ENCODE peak calls at places on chromosomes 3 and 15, in six cellular contexts. I is posterior vena cava, S is globus pallidus, M is T-helper 17 cell, A is A673, W is HCT116. R is an unnamed sample.

GRCh38 chr15:68278345-68279217 is 1.0 kb downstream of the FEM1B start:
- DNase-seq in I (peak), S (no peak), M (no peak), A (peak), W (no peak), R (no peak)

GRCh38 chr3:172071780-172072179 is 32.4 kb downstream of the FNDC3B start:
- DNase-seq in I (no peak), S (no peak), M (no peak), A (no peak), W (no peak), R (no peak)

GRCh38 chr3:193780810-193781472 is 187.9 kb downstream of the OPA1 start:
- DNase-seq in I (peak), S (peak), M (no peak), A (peak), W (no peak), R (no peak)

GRCh38 chr3:42515391-42515916 is 13.0 kb downstream of the VIPR1 start:
- DNase-seq in I (no peak), S (peak), M (no peak), A (no peak), W (no peak), R (no peak)

GRCh38 chr3:24374801-24375200 is 119.8 kb downstream of the THRB start:
- DNase-seq in I (no peak), S (no peak), M (no peak), A (no peak), W (no peak), R (no peak)

GRCh38 chr3:116863842-116864626 is 154.5 kb downstream of the TUSC7 start:
- DNase-seq in I (no peak), S (peak), M (no peak), A (peak), W (no peak), R (no peak)

GRCh38 chr3:117045143-117045542 is 335.6 kb downstream of the TUSC7 start:
- DNase-seq in I (no peak), S (no peak), M (no peak), A (no peak), W (no peak), R (no peak)

GRCh38 chr15:85838655-85839054 is 43.9 kb upstream of the KLHL25 start:
- DNase-seq in I (no peak), S (no peak), M (no peak), A (no peak), W (no peak), R (no peak)

GRCh38 chr15:64216161-64216560 is 53.3 kb upstream of the PPIB start:
- DNase-seq in I (no peak), S (no peak), M (no peak), A (no peak), W (no peak), R (no peak)

GRCh38 chr3:128098234-128098633 is 25.4 kb downstream of the RUVBL1 start:
- DNase-seq in I (no peak), S (no peak), M (no peak), A (no peak), W (no peak), R (no peak)

GRCh38 chr3:182182531-182182968 is 470.8 kb downstream of the SOX2 start:
- DNase-seq in I (no peak), S (no peak), M (no peak), A (peak), W (peak), R (no peak)

GRCh38 chr3:149967067-149967685 is 3.5 kb downstream of the PFN2 start:
- DNase-seq in I (no peak), S (peak), M (no peak), A (peak), W (peak), R (no peak)

GRCh38 chr3:27556854-27557253 is 72.7 kb upstream of the SLC4A7 start:
- DNase-seq in I (no peak), S (no peak), M (no peak), A (no peak), W (no peak), R (no peak)

GRCh38 chr3:151544164-151544548 is 83.3 kb upstream of the IGSF10 start:
- DNase-seq in I (no peak), S (no peak), M (no peak), A (peak), W (no peak), R (no peak)

GRCh38 chr3:27878012-27878383 is 155.9 kb upstream of the EOMES start:
- DNase-seq in I (no peak), S (no peak), M (no peak), A (no peak), W (no peak), R (no peak)

GRCh38 chr3:93989241-93989640 is 9.3 kb downstream of the ARL13B start:
- DNase-seq in I (no peak), S (no peak), M (no peak), A (no peak), W (no peak), R (no peak)

GRCh38 chr15:63836579-63836978 is 2.8 kb upstream of the HERC1 start:
- DNase-seq in I (no peak), S (no peak), M (no peak), A (no peak), W (no peak), R (no peak)

GRCh38 chr3:54784021-54784420 is 143.8 kb downstream of the LRTM1 start:
- DNase-seq in I (no peak), S (no peak), M (no peak), A (no peak), W (no peak), R (no peak)

GRCh38 chr3:196274585-196274984 is 12.9 kb downstream of the PCYT1A start:
- DNase-seq in I (no peak), S (no peak), M (peak), A (no peak), W (no peak), R (peak)

GRCh38 chr3:47012342-47013230 is 33.1 kb downstream of the NBEAL2 start:
- DNase-seq in I (no peak), S (no peak), M (no peak), A (no peak), W (no peak), R (no peak)

GRCh38 chr15:46080018-46080417 is 445.2 kb downstream of the SQOR start:
- DNase-seq in I (no peak), S (no peak), M (no peak), A (peak), W (no peak), R (no peak)

GRCh38 chr3:176816937-176817336 is 380.3 kb downstream of the TBL1XR1 start:
- DNase-seq in I (no peak), S (no peak), M (no peak), A (no peak), W (no peak), R (no peak)

GRCh38 chr3:157429703-157430102 is 6.9 kb upstream of the PTX3 start:
- DNase-seq in I (no peak), S (no peak), M (no peak), A (no peak), W (no peak), R (no peak)

GRCh38 chr3:62632510-62633294 is 242.5 kb downstream of the CADPS start:
- DNase-seq in I (no peak), S (no peak), M (no peak), A (no peak), W (no peak), R (no peak)

GRCh38 chr3:172153335-172153861 is 114.0 kb downstream of the FNDC3B start:
- DNase-seq in I (peak), S (peak), M (no peak), A (no peak), W (peak), R (no peak)

GRCh38 chr3:81289676-81290075 is 471.8 kb downstream of the GBE1 start:
- DNase-seq in I (no peak), S (no peak), M (no peak), A (no peak), W (no peak), R (no peak)

GRCh38 chr15:49135893-49136292 is 19.5 kb downstream of the COPS2 start:
- DNase-seq in I (no peak), S (no peak), M (no peak), A (no peak), W (no peak), R (no peak)

GRCh38 chr15:71054286-71054952 is 60.9 kb upstream of the THSD4 start:
- DNase-seq in I (no peak), S (no peak), M (no peak), A (no peak), W (no peak), R (no peak)

GRCh38 chr3:16871915-16872842 is 12.6 kb upstream of the PLCL2 start:
- DNase-seq in I (no peak), S (no peak), M (no peak), A (no peak), W (no peak), R (no peak)

GRCh38 chr15:23570466-23570865 is 5.0 kb downstream of the MKRN3 start:
- DNase-seq in I (no peak), S (peak), M (no peak), A (no peak), W (peak), R (no peak)

GRCh38 chr3:125281411-125281810 is 68.9 kb upstream of the SLC12A8 start:
- DNase-seq in I (no peak), S (peak), M (no peak), A (peak), W (no peak), R (no peak)

GRCh38 chr3:9091811-9092210 is 128.5 kb upstream of the RAD18 start:
- DNase-seq in I (no peak), S (no peak), M (no peak), A (no peak), W (no peak), R (no peak)

GRCh38 chr3:47517937-47518336 is 4.4 kb upstream of the ELP6 start:
- DNase-seq in I (no peak), S (no peak), M (no peak), A (no peak), W (no peak), R (no peak)

GRCh38 chr3:57604971-57605370 is 7.8 kb upstream of the ARF4 start:
- DNase-seq in I (no peak), S (no peak), M (no peak), A (no peak), W (no peak), R (no peak)

GRCh38 chr3:126750760-126751129 is 46.7 kb downstream of the CHCHD6 start:
- DNase-seq in I (no peak), S (no peak), M (no peak), A (no peak), W (no peak), R (no peak)

GRCh38 chr15:70483513-70483912 is 279.8 kb downstream of the UACA start:
- DNase-seq in I (no peak), S (no peak), M (no peak), A (no peak), W (no peak), R (no peak)

GRCh38 chr3:197337214-197337613 is 38.8 kb upstream of the DLG1 start:
- DNase-seq in I (no peak), S (no peak), M (no peak), A (no peak), W (no peak), R (no peak)

R was measured in T-helper 22 cell.